ENCODE peak calls at places on chromosome 3, in six cellular contexts. H, U, Q, R, C and O are unnamed samples.

GRCh38 chr3:168248383-168249047 is 152.8 kb upstream of the GOLIM4 start:
- DNase-seq in U (no peak), R (peak; percentile 65), C (peak; percentile 59), Q (peak; percentile 62), H (peak; percentile 72), O (peak; percentile 16)

GRCh38 chr3:12708584-12709192 is 44.8 kb upstream of the RAF1 start:
- DNase-seq in H (no peak), U (no peak), Q (no peak), C (peak; percentile 59), R (no peak), O (no peak)

GRCh38 chr3:126106336-126107202 is 22.6 kb upstream of the SLC41A3 start:
- DNase-seq in U (no peak), R (peak; percentile 35), H (no peak), C (peak; percentile 1), Q (no peak), O (no peak)

GRCh38 chr3:47612178-47612577 is 33.5 kb upstream of the CSPG5 start:
- DNase-seq in H (no peak), R (no peak), C (no peak), U (no peak), Q (no peak), O (peak; percentile 64)

GRCh38 chr3:30510596-30510995 is 95.8 kb upstream of the TGFBR2 start:
- DNase-seq in U (no peak), Q (no peak), H (no peak), R (no peak), C (no peak), O (peak; percentile 41)

GRCh38 chr3:119297169-119297568 is 3.0 kb downstream of the ARHGAP31 start:
- DNase-seq in U (no peak), C (no peak), Q (no peak), R (no peak), H (no peak), O (peak; percentile 63)

GRCh38 chr3:59318881-59319280 is 269.1 kb upstream of the CFAP20DC start:
- DNase-seq in H (no peak), Q (no peak), U (no peak), C (no peak), R (no peak), O (no peak)

GRCh38 chr3:17639765-17640164 is 102.7 kb downstream of the TBC1D5 start:
- DNase-seq in Q (no peak), C (peak; percentile 45), U (no peak), R (no peak), H (no peak), O (no peak)

GRCh38 chr3:178561239-178561638 is 25.0 kb downstream of the KCNMB2 start:
- DNase-seq in Q (peak; percentile 74), C (no peak), H (no peak), R (no peak), U (no peak), O (no peak)

GRCh38 chr3:118760611-118761606 is 273.7 kb downstream of the IGSF11 start:
- DNase-seq in U (no peak), C (peak; percentile 16), Q (no peak), H (peak; percentile 26), R (peak; percentile 53), O (no peak)

GRCh38 chr3:172707967-172708366 is 2.9 kb downstream of the NCEH1 start:
- DNase-seq in Q (no peak), C (no peak), H (no peak), R (no peak), U (no peak), O (peak; percentile 60)

GRCh38 chr3:148727242-148727641 is 29.5 kb downstream of the AGTR1 start:
- DNase-seq in C (peak; percentile 57), Q (peak; percentile 73), H (peak; percentile 66), U (peak; percentile 21), R (peak; percentile 53), O (no peak)

GRCh38 chr3:123791417-123791816 is 92.7 kb downstream of the MYLK start:
- DNase-seq in C (no peak), H (no peak), R (peak; percentile 26), U (no peak), Q (no peak), O (peak; percentile 74)

GRCh38 chr3:38089163-38089562 is 47.8 kb downstream of the ACAA1 start:
- DNase-seq in C (no peak), Q (no peak), H (no peak), R (no peak), U (no peak), O (no peak)

GRCh38 chr3:123346726-123347125 is 102.2 kb downstream of the ADCY5 start:
- DNase-seq in Q (no peak), C (no peak), U (no peak), R (no peak), H (no peak), O (no peak)

GRCh38 chr3:128052831-128053419 is 688 bp downstream of the SEC61A1 start:
- DNase-seq in H (no peak), R (no peak), C (peak; percentile 59), U (no peak), Q (peak; percentile 15), O (peak; percentile 41)
- H4K20me1 ChIP-seq in H (peaks cover 36% of the 10 kb centered on the region), R (no peaks in the 10 kb centered on the region), C (peaks cover 36% of the 10 kb centered on the region), U (peaks cover 19% of the 10 kb centered on the region), Q (peaks cover 22% of the 10 kb centered on the region), O (peaks cover 9% of the 10 kb centered on the region)

DNA sequence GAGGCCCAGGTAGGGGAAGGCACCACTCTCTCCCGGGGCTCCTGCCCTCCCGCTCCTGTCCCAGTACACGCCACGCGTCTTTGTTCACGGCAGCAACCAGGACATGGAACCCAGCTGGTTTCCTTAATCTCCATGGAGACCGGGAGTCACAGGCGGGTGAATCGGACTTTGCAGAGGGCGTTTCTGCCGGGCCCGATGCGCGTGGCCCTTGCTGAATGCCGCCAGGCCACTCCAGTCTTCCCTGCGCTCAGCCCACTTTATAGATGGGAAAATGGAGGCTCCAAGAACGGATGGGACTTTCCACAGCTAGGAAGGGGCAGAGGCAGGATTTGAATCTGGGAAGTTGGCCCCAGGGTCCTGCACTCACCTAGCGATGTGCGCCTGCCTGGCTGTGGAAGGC is 7.4 kb downstream of the PLXND1 start:
- DNase-seq in R (no peak), C (no peak), Q (no peak), U (no peak), H (no peak), O (peak; percentile 70)
- H3K4me3 ChIP-seq in R (no peak overlapping the region), C (no peak overlapping the region), Q (no peak overlapping the region), U (no peak overlapping the region), H (no peak overlapping the region), O (no peak overlapping the region)

DNA sequence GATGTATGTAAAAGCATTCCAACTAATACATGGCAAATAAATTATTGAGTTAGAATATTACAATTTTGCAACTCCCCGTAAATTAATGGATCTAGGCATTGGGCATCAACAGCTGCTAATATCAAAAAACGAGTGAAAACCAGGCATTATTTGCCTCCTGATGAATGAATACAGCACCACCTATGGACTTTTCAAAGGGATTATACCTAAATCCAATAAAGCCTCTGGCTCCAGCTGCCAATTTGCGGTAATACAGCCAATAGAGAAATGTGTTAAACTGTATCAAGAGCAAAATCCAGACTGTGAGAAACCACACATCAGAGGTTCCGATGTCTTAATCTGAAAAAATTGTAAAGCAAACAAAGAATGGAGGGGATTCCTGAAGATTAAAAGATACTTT is 16.3 kb upstream of the A4GNT start:
- DNase-seq in H (no peak), C (no peak), U (no peak), Q (no peak), R (no peak), O (no peak)
- TF ChIP-seq CTCF in H (no peak), C (no peak), U (no peak), Q (no peak), R (no peak), O (no peak)

DNA sequence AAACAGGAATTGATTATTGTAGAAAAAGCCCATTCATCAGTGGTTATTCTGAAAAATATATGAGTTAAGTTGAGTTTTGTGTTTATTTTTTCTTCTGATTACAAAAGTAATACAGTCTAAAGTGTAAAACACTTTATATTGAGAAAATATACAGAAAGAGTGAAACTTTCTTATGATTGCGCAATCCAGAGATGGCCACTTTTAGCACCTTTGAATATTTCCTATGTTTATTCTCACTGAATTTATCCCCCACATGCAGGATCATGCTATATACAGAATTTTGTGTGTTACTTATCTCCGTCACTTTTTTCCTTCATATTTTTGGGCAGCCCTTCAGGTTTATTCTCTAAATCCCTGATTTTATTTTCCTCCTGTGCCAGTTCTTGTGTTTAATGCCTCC is 285.2 kb downstream of the NAALADL2 start:
- DNase-seq in R (no peak), C (no peak), U (no peak), H (no peak), Q (no peak), O (no peak)
- H4K20me1 ChIP-seq in R (no peaks in the 10 kb centered on the region), C (no peaks in the 10 kb centered on the region), U (no peaks in the 10 kb centered on the region), H (no peaks in the 10 kb centered on the region), Q (no peaks in the 10 kb centered on the region), O (no peaks in the 10 kb centered on the region)

GRCh38 chr3:73622135-73622534 is 2.6 kb downstream of the PDZRN3 start:
- DNase-seq in C (peak; percentile 77), U (no peak), Q (no peak), H (peak; percentile 78), R (no peak), O (no peak)
- H3K4me3 ChIP-seq in C (peak overlapping the region; percentile 39), U (no peak overlapping the region), Q (no peak overlapping the region), H (peak overlapping the region; percentile 87), R (no peak overlapping the region), O (no peak overlapping the region)